ENCODE peak calls at places on chromosomes 11 and 22, in seven cellular contexts. One of them, this sample, is unnamed.
A peak's percentile ranks its signal among the peaks of the same experiment; 100 is the strongest.

GRCh38 chr11:76700177-76701100 is 29.9 kb upstream of the LRRC32 start:
- DNase-seq in A549: peak; percentile 74
- DNase-seq in HepG2: peak; percentile 15
- DNase-seq in SK-N-SH: peak; percentile 57
- DNase-seq in HCT116: peak; percentile 79
- DNase-seq in GM12878: no peak
- DNase-seq in K562: peak; percentile 92
- DNase-seq in this sample: peak; percentile 97

GRCh38 chr11:12377824-12378593 is 638 bp downstream of the PARVA start:
- DNase-seq in A549: peak; percentile 50
- DNase-seq in HepG2: peak; percentile 62
- DNase-seq in SK-N-SH: peak; percentile 93
- DNase-seq in HCT116: peak; percentile 75
- DNase-seq in GM12878: no peak
- DNase-seq in K562: no peak
- DNase-seq in this sample: peak; percentile 71

GRCh38 chr11:131760191-131760951 is 390.0 kb downstream of the NTM start:
- DNase-seq in A549: no peak
- DNase-seq in HepG2: no peak
- DNase-seq in SK-N-SH: no peak
- DNase-seq in HCT116: no peak
- DNase-seq in GM12878: no peak
- DNase-seq in K562: no peak
- DNase-seq in this sample: peak; percentile 95

GRCh38 chr11:32152821-32153220 is 61.9 kb downstream of the RCN1 start:
- DNase-seq in A549: no peak
- DNase-seq in HepG2: no peak
- DNase-seq in SK-N-SH: no peak
- DNase-seq in HCT116: no peak
- DNase-seq in GM12878: no peak
- DNase-seq in K562: no peak
- DNase-seq in this sample: no peak

GRCh38 chr11:251550-251949 is 14.8 kb downstream of the PSMD13 start:
- DNase-seq in A549: no peak
- DNase-seq in HepG2: no peak
- DNase-seq in SK-N-SH: no peak
- DNase-seq in HCT116: no peak
- DNase-seq in GM12878: no peak
- DNase-seq in K562: no peak
- DNase-seq in this sample: no peak

GRCh38 chr22:35437038-35437437 is 37.1 kb downstream of the MCM5 start:
- DNase-seq in A549: peak; percentile 41
- DNase-seq in HepG2: no peak
- DNase-seq in SK-N-SH: peak; percentile 54
- DNase-seq in HCT116: peak; percentile 38
- DNase-seq in GM12878: no peak
- DNase-seq in K562: peak; percentile 88
- DNase-seq in this sample: no peak

GRCh38 chr11:93267383-93267782 is 63.2 kb upstream of the DEUP1 start:
- DNase-seq in A549: no peak
- DNase-seq in HepG2: no peak
- DNase-seq in SK-N-SH: no peak
- DNase-seq in HCT116: no peak
- DNase-seq in GM12878: no peak
- DNase-seq in K562: no peak
- DNase-seq in this sample: no peak

GRCh38 chr11:18081551-18081950 is 24.3 kb downstream of the SAAL1 start:
- DNase-seq in A549: no peak
- DNase-seq in HepG2: no peak
- DNase-seq in SK-N-SH: peak; percentile 8
- DNase-seq in HCT116: no peak
- DNase-seq in GM12878: no peak
- DNase-seq in K562: peak; percentile 15
- DNase-seq in this sample: no peak

GRCh38 chr22:39471421-39472141 is 14.8 kb downstream of the MGAT3 start:
- DNase-seq in A549: no peak
- DNase-seq in HepG2: no peak
- DNase-seq in SK-N-SH: no peak
- DNase-seq in HCT116: no peak
- DNase-seq in GM12878: peak; percentile 83
- DNase-seq in K562: peak; percentile 47
- DNase-seq in this sample: peak; percentile 51

GRCh38 chr22:48630444-48630777 is 1197.3 kb downstream of the BRD1 start:
- DNase-seq in A549: no peak
- DNase-seq in HepG2: no peak
- DNase-seq in SK-N-SH: no peak
- DNase-seq in HCT116: no peak
- DNase-seq in GM12878: no peak
- DNase-seq in K562: no peak
- DNase-seq in this sample: no peak

GRCh38 chr11:59206635-59207034 is 6.1 kb downstream of the MPEG1 start:
- DNase-seq in A549: peak; percentile 48
- DNase-seq in HepG2: peak; percentile 42
- DNase-seq in SK-N-SH: peak; percentile 34
- DNase-seq in HCT116: peak; percentile 21
- DNase-seq in GM12878: no peak
- DNase-seq in K562: peak; percentile 30
- DNase-seq in this sample: peak; percentile 25

GRCh38 chr11:76995177-76995576 is 39.0 kb upstream of the B3GNT6 start:
- DNase-seq in A549: no peak
- DNase-seq in HepG2: no peak
- DNase-seq in SK-N-SH: no peak
- DNase-seq in HCT116: no peak
- DNase-seq in GM12878: no peak
- DNase-seq in K562: no peak
- DNase-seq in this sample: no peak

GRCh38 chr11:104256525-104256924 is 92.6 kb upstream of the PDGFD start:
- DNase-seq in A549: no peak
- DNase-seq in HepG2: no peak
- DNase-seq in SK-N-SH: no peak
- DNase-seq in HCT116: no peak
- DNase-seq in GM12878: no peak
- DNase-seq in K562: no peak
- DNase-seq in this sample: peak; percentile 13

GRCh38 chr11:15875393-15875792 is 481.0 kb downstream of the SOX6 start:
- DNase-seq in A549: no peak
- DNase-seq in HepG2: no peak
- DNase-seq in SK-N-SH: no peak
- DNase-seq in HCT116: no peak
- DNase-seq in GM12878: no peak
- DNase-seq in K562: no peak
- DNase-seq in this sample: no peak

GRCh38 chr11:95443386-95443785 is 212.4 kb upstream of the SESN3 start:
- DNase-seq in A549: no peak
- DNase-seq in HepG2: peak; percentile 5
- DNase-seq in SK-N-SH: no peak
- DNase-seq in HCT116: no peak
- DNase-seq in GM12878: peak; percentile 48
- DNase-seq in K562: peak; percentile 21
- DNase-seq in this sample: no peak

GRCh38 chr22:44489817-44490216 is 8.2 kb downstream of the RTL6 start:
- DNase-seq in A549: no peak
- DNase-seq in HepG2: no peak
- DNase-seq in SK-N-SH: no peak
- DNase-seq in HCT116: no peak
- DNase-seq in GM12878: no peak
- DNase-seq in K562: no peak
- DNase-seq in this sample: no peak

GRCh38 chr11:72617080-72617744 is 57.0 kb downstream of the PDE2A start:
- DNase-seq in A549: no peak
- DNase-seq in HepG2: no peak
- DNase-seq in SK-N-SH: peak; percentile 59
- DNase-seq in HCT116: no peak
- DNase-seq in GM12878: no peak
- DNase-seq in K562: no peak
- DNase-seq in this sample: peak; percentile 3

GRCh38 chr22:48350456-48350855 is 1477.2 kb downstream of the BRD1 start:
- DNase-seq in A549: no peak
- DNase-seq in HepG2: no peak
- DNase-seq in SK-N-SH: no peak
- DNase-seq in HCT116: no peak
- DNase-seq in GM12878: no peak
- DNase-seq in K562: no peak
- DNase-seq in this sample: no peak

GRCh38 chr11:133724116-133724515 is 121.2 kb downstream of the SPATA19 start:
- DNase-seq in A549: no peak
- DNase-seq in HepG2: no peak
- DNase-seq in SK-N-SH: no peak
- DNase-seq in HCT116: no peak
- DNase-seq in GM12878: no peak
- DNase-seq in K562: no peak
- DNase-seq in this sample: no peak

GRCh38 chr11:87451400-87451799 is 413.7 kb downstream of the TMEM135 start:
- DNase-seq in A549: no peak
- DNase-seq in HepG2: no peak
- DNase-seq in SK-N-SH: no peak
- DNase-seq in HCT116: no peak
- DNase-seq in GM12878: no peak
- DNase-seq in K562: no peak
- DNase-seq in this sample: peak; percentile 33

GRCh38 chr11:128503231-128503991 is 83.9 kb downstream of the ETS1 start:
- DNase-seq in A549: no peak
- DNase-seq in HepG2: no peak
- DNase-seq in SK-N-SH: no peak
- DNase-seq in HCT116: no peak
- DNase-seq in GM12878: no peak
- DNase-seq in K562: no peak
- DNase-seq in this sample: peak; percentile 96

GRCh38 chr11:113470233-113470632 is 5.0 kb downstream of the DRD2 start:
- DNase-seq in A549: no peak
- DNase-seq in HepG2: no peak
- DNase-seq in SK-N-SH: peak; percentile 47
- DNase-seq in HCT116: no peak
- DNase-seq in GM12878: no peak
- DNase-seq in K562: no peak
- DNase-seq in this sample: no peak

GRCh38 chr11:95229199-95230053 is 1.6 kb downstream of the SESN3 start:
- DNase-seq in A549: no peak
- DNase-seq in HepG2: no peak
- DNase-seq in SK-N-SH: peak; percentile 14
- DNase-seq in HCT116: no peak
- DNase-seq in GM12878: no peak
- DNase-seq in K562: no peak
- DNase-seq in this sample: peak; percentile 13

GRCh38 chr11:7062534-7062933 is 26.3 kb upstream of the RBMXL2 start:
- DNase-seq in A549: no peak
- DNase-seq in HepG2: no peak
- DNase-seq in SK-N-SH: no peak
- DNase-seq in HCT116: no peak
- DNase-seq in GM12878: no peak
- DNase-seq in K562: no peak
- DNase-seq in this sample: no peak

GRCh38 chr11:7060828-7061227 is 28.0 kb upstream of the RBMXL2 start:
- DNase-seq in A549: no peak
- DNase-seq in HepG2: no peak
- DNase-seq in SK-N-SH: no peak
- DNase-seq in HCT116: no peak
- DNase-seq in GM12878: no peak
- DNase-seq in K562: no peak
- DNase-seq in this sample: peak; percentile 58

GRCh38 chr11:7057641-7058040 is 31.2 kb upstream of the RBMXL2 start:
- DNase-seq in A549: no peak
- DNase-seq in HepG2: no peak
- DNase-seq in SK-N-SH: no peak
- DNase-seq in HCT116: no peak
- DNase-seq in GM12878: no peak
- DNase-seq in K562: no peak
- DNase-seq in this sample: no peak

GRCh38 chr11:7056828-7057513 is 31.8 kb upstream of the RBMXL2 start:
- DNase-seq in A549: no peak
- DNase-seq in HepG2: no peak
- DNase-seq in SK-N-SH: no peak
- DNase-seq in HCT116: no peak
- DNase-seq in GM12878: no peak
- DNase-seq in K562: no peak
- DNase-seq in this sample: peak; percentile 12
- TF ChIP-seq RAD21 in A549: no peak
- TF ChIP-seq RAD21 in HepG2: no peak
- TF ChIP-seq RAD21 in SK-N-SH: no peak
- TF ChIP-seq RAD21 in HCT116: no peak
- TF ChIP-seq RAD21 in GM12878: no peak
- TF ChIP-seq RAD21 in K562: no peak
- TF ChIP-seq RAD21 in this sample: no peak

GRCh38 chr22:22786301-22787115 is 101.1 kb upstream of the IGLL5 start:
- DNase-seq in A549: no peak
- DNase-seq in HepG2: peak; percentile 20
- DNase-seq in SK-N-SH: no peak
- DNase-seq in HCT116: no peak
- DNase-seq in GM12878: no peak
- DNase-seq in K562: peak; percentile 49
- DNase-seq in this sample: no peak
- TF ChIP-seq RAD21 in A549: no peak
- TF ChIP-seq RAD21 in HepG2: no peak
- TF ChIP-seq RAD21 in SK-N-SH: no peak
- TF ChIP-seq RAD21 in HCT116: no peak
- TF ChIP-seq RAD21 in GM12878: no peak
- TF ChIP-seq RAD21 in K562: no peak
- TF ChIP-seq RAD21 in this sample: no peak

DNA sequence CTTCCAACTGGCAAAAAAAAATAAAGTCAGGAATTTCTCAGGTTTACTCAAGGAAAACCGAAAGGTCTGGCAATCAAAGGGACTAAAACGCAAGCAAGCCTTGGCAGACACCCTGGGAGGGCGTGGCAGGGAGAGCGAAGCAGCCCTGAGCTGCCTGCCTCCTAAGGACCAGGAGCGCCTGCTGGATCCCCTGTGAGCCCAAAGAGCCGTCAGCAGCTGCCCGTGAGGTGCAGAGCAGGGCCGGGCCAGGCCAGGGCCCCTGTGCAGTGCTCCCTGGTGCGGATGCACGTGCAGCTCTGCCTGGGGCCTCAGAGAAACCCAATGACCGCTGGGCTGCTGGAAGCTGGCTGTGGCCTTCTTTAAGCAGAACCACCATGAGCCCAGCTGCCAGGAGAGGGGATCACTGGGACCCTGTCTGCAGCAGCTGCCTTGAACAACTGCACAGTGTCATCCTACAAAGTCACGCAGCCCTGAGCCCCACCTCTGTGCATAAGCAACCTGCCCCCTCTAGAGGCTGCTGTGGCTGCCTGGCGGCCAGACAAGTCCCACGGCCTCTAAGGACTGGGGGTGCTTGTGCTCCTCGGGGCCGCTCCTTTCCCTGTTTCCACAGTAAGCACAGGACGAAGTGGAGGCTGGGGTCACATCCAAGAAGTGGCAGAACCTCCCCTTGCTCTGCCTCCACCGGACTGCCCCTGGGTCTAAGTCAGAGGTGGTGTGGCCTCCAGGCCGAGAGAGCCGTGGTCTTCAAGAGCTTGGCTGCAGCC is 29.2 kb upstream of the COMT start:
- DNase-seq in A549: no peak
- DNase-seq in HepG2: no peak
- DNase-seq in SK-N-SH: no peak
- DNase-seq in HCT116: no peak
- DNase-seq in GM12878: no peak
- DNase-seq in K562: peak; percentile 75
- DNase-seq in this sample: no peak
- TF ChIP-seq RAD21 in A549: no peak
- TF ChIP-seq RAD21 in HepG2: no peak
- TF ChIP-seq RAD21 in SK-N-SH: no peak
- TF ChIP-seq RAD21 in HCT116: no peak
- TF ChIP-seq RAD21 in GM12878: no peak
- TF ChIP-seq RAD21 in K562: peak; percentile 50
- TF ChIP-seq RAD21 in this sample: no peak

GRCh38 chr11:62546937-62547625 is 475 bp upstream of the AHNAK start:
- DNase-seq in A549: peak; percentile 66
- DNase-seq in HepG2: no peak
- DNase-seq in SK-N-SH: no peak
- DNase-seq in HCT116: no peak
- DNase-seq in GM12878: no peak
- DNase-seq in K562: no peak
- DNase-seq in this sample: peak; percentile 49
- TF ChIP-seq RAD21 in A549: no peak
- TF ChIP-seq RAD21 in HepG2: no peak
- TF ChIP-seq RAD21 in SK-N-SH: no peak
- TF ChIP-seq RAD21 in HCT116: no peak
- TF ChIP-seq RAD21 in GM12878: no peak
- TF ChIP-seq RAD21 in K562: no peak
- TF ChIP-seq RAD21 in this sample: no peak